ENCODE peak calls at places on chromosomes 11 and 22, in eight cellular contexts. I is endodermal cell; R is adrenal gland; O is hepatocyte; N is body of pancreas; G is CD8-positive, alpha-beta memory T cell; Y is cardiac muscle cell; A is mammary epithelial cell. J is an unnamed sample. For H3K36me3, the result is how much of the 10 kb centered on the place peaks cover.

GRCh38 chr11:64876835-64877341 is 1.5 kb downstream of the EHD1 start:
- DNase-seq in G (no peak), R (no peak), O (peak), Y (no peak), A (peak), N (peak), I (no peak), J (no peak)

GRCh38 chr11:62542750-62543567 is 3.6 kb downstream of the AHNAK start:
- DNase-seq in G (peak), R (peak), I (peak), Y (peak), A (peak), O (peak), N (peak), J (no peak)

GRCh38 chr11:125451400-125452124 is 44.5 kb downstream of the FEZ1 start:
- DNase-seq in I (peak), Y (peak), R (peak), O (peak), N (peak), G (no peak), A (peak), J (no peak)

GRCh38 chr11:70826541-70826943 is 425.8 kb downstream of the SHANK2 start:
- DNase-seq in I (peak), Y (peak), A (no peak), O (peak), R (peak), G (no peak), N (peak), J (no peak)

GRCh38 chr11:134164490-134165370 is 59.0 kb downstream of the NCAPD3 start:
- DNase-seq in I (peak), O (no peak), N (no peak), G (no peak), A (no peak), Y (no peak), R (no peak), J (no peak)

GRCh38 chr11:46267930-46268329 is 9.5 kb upstream of the CREB3L1 start:
- DNase-seq in O (no peak), R (no peak), A (no peak), I (no peak), G (no peak), N (no peak), Y (no peak), J (no peak)

GRCh38 chr11:123573291-123573690 is 81.1 kb downstream of the SCN3B start:
- DNase-seq in G (no peak), O (no peak), N (no peak), R (no peak), Y (no peak), I (no peak), A (no peak), J (no peak)

GRCh38 chr11:65435330-65435931 is 12.8 kb downstream of the NEAT1 start:
- DNase-seq in G (no peak), I (no peak), N (no peak), A (no peak), O (no peak), R (no peak), Y (no peak), J (no peak)

GRCh38 chr22:21896951-21897513 is 29.6 kb upstream of the MAPK1 start:
- DNase-seq in Y (no peak), I (no peak), N (no peak), G (no peak), O (no peak), R (no peak), A (no peak), J (no peak)

GRCh38 chr22:21898354-21898896 is 31.0 kb upstream of the MAPK1 start:
- DNase-seq in A (no peak), O (no peak), G (no peak), R (no peak), N (no peak), Y (no peak), I (no peak), J (no peak)

GRCh38 chr22:21904250-21904789 is 36.9 kb upstream of the MAPK1 start:
- DNase-seq in Y (no peak), N (no peak), A (no peak), O (no peak), I (no peak), G (no peak), R (no peak), J (no peak)

GRCh38 chr22:21907638-21908522 is 40.4 kb upstream of the MAPK1 start:
- DNase-seq in A (no peak), G (no peak), R (no peak), N (no peak), Y (no peak), O (no peak), I (no peak), J (no peak)

DNA sequence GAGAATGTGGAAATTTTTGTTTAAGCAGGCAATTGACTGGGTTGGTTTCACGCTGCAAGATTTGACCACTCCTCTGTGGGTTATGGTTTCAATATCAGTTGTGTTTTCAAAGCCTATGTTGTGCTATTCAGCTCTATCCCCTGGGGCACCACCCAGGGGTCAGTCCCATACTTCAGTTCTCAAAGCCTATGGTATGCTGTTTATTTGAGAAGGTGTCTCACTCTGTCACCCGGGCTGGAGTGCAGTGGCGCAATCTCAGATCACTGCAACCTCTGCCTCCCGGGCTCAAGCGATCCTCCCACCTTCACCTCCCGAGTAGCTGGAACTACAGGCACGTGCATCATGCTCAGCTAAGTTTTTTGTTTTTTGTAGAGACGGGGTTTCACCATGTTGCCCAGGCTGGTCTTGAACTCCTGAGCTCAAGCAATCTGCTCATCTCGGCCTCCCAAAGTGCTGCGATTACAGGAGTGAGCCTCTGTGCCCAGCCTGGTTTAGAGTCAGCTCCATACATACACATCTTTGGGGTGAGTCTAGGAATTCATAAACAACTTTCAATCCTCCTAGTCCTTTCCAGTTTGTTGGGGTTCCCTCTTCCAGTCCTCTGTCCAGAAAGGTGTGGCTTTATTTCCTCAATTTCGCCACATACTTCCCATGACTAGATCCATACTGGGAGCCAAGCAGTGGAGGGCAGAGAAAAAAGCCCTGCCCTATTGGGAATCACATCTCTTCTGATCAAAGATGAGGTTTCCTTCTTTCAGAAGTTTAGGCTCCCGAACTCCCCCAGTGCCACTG is 35.0 kb upstream of the MAPK1 start:
- DNase-seq in Y (no peak), G (no peak), A (no peak), N (no peak), R (no peak), O (no peak), I (no peak), J (no peak)
- H3K36me3 ChIP-seq in Y (under half), G (under half), A (under half), N (under half), R (under half), O (under half), I (under half), J (under half)

DNA sequence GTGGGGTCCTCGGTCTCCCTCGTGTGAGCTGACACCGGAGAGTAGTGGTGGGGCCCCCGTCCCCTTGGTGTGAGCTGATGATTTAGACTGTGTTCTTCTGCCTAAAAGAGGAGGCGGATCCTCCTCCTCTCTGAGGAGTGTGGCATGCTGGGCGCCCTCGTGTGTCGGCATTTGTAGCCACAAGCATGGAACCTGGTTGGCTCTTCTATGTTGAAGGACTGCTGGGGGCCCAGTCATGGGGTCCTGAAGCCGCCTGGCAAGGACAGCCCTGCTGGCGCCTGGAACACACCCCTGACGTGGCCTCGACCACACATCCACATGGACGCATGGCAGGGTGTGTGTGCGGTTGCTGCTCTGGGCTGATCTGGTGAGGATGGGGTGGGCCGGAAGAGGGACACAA is 50.2 kb downstream of the AP2A2 start:
- DNase-seq in R (no peak), I (peak), Y (peak), N (no peak), G (no peak), A (no peak), O (no peak), J (no peak)
- H3K36me3 ChIP-seq in R (under half), I (under half), Y (under half), N (under half), G (under half), A (under half), O (under half), J (under half)

DNA sequence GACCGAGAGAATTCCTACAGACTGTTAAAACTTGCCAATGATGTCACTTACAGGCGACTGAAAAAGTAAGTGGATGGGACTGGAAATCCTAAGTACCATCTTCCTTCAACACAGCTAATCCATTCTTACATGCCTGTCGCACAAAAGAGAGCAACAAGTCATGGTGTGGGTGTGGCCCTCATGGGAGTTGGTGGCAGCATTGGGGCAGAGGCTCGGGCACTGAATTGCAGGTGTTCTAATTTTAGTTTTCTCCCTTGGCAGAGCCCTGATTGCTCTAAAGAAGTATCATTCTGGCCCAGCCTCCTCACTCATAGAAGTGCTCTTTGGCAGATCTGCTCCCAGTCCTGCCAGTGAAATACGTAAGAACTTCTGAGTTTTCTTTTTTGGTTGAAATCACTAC is 4.6 kb downstream of the IGHMBP2 start:
- DNase-seq in N (no peak), R (no peak), G (no peak), I (no peak), Y (no peak), O (no peak), A (no peak), J (no peak)
- H3K36me3 ChIP-seq in N (under half), R (under half), G (under half), I (half or more), Y (under half), O (under half), A (under half), J (under half)

GRCh38 chr11:86011175-86011574 is 57.7 kb downstream of the PICALM start:
- DNase-seq in G (no peak), R (no peak), O (no peak), I (no peak), Y (no peak), A (no peak), N (no peak), J (no peak)
- H3K36me3 ChIP-seq in G (under half), R (under half), O (under half), I (half or more), Y (half or more), A (under half), N (under half), J (half or more)

DNA sequence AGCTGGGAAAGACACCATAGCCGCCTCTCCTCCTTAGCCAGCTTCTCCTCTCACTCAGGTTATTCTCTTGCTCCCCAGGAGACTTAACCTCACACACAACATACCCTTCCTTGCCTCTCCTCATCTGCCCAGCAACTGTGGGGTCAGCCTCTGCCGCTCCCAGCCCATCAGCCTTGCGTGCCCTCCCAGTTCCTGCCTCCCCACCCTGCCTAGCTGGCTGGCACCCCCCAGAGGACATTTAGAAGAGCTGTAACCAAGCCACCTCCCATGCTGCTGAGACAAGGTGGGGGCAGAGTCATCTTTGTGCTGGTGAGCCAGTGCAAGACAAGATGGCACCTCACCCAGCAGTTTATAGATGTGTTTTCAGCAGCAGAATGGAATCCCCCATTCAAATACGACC is 38.2 kb downstream of the TOM1 start:
- DNase-seq in I (peak), G (no peak), Y (no peak), O (no peak), A (no peak), R (no peak), N (no peak), J (no peak)
- H3K36me3 ChIP-seq in I (under half), G (under half), Y (under half), O (under half), A (under half), R (under half), N (under half), J (under half)

GRCh38 chr11:2999464-2999998 is 7.4 kb upstream of the NAP1L4 start:
- DNase-seq in N (no peak), I (no peak), Y (no peak), G (no peak), O (no peak), R (no peak), A (no peak), J (no peak)
- H3K36me3 ChIP-seq in N (under half), I (under half), Y (under half), G (under half), O (under half), R (under half), A (under half), J (half or more)

GRCh38 chr11:12212181-12212820 is 101.9 kb downstream of the MICAL2 start:
- DNase-seq in I (no peak), R (no peak), O (no peak), N (no peak), A (no peak), G (no peak), Y (no peak), J (no peak)
- H3K36me3 ChIP-seq in I (under half), R (under half), O (under half), N (under half), A (half or more), G (under half), Y (half or more), J (half or more)

J was measured in esophagus squamous epithelium.